ENCODE peak calls at places on chromosomes 16 and 17, in four cellular contexts. One of them, this sample, is unnamed.

GRCh38 chr16:89295915-89296314 is 78.4 kb downstream of the ZNF778 start:
- DNase-seq in SK-N-SH: no peak
- DNase-seq in K562: no peak
- DNase-seq in H1: no peak
- DNase-seq in this sample: no peak

GRCh38 chr17:34146440-34147043 is 108.5 kb upstream of the CCL2 start:
- DNase-seq in SK-N-SH: peak
- DNase-seq in K562: peak
- DNase-seq in H1: peak
- DNase-seq in this sample: peak

GRCh38 chr17:16450028-16450427 is 34.7 kb downstream of the TRPV2 start:
- DNase-seq in SK-N-SH: no peak
- DNase-seq in K562: no peak
- DNase-seq in H1: no peak
- DNase-seq in this sample: no peak

GRCh38 chr16:888901-889570 is 81.7 kb downstream of the LMF1 start:
- DNase-seq in SK-N-SH: no peak
- DNase-seq in K562: no peak
- DNase-seq in H1: no peak
- DNase-seq in this sample: no peak

GRCh38 chr17:67289174-67289876 is 44.3 kb upstream of the HELZ start:
- DNase-seq in SK-N-SH: no peak
- DNase-seq in K562: no peak
- DNase-seq in H1: no peak
- DNase-seq in this sample: no peak

GRCh38 chr17:17180141-17180603 is 26.0 kb downstream of the PLD6 start:
- DNase-seq in SK-N-SH: no peak
- DNase-seq in K562: no peak
- DNase-seq in H1: no peak
- DNase-seq in this sample: no peak

GRCh38 chr17:44066204-44066930 is at the start of gene LSM12:
- DNase-seq in SK-N-SH: peak
- DNase-seq in K562: peak
- DNase-seq in H1: peak
- DNase-seq in this sample: peak

GRCh38 chr16:78535098-78535497 is 435.6 kb downstream of the WWOX start:
- DNase-seq in SK-N-SH: peak
- DNase-seq in K562: no peak
- DNase-seq in H1: no peak
- DNase-seq in this sample: no peak

GRCh38 chr16:79998143-79998542 is 397.6 kb upstream of the MAF start:
- DNase-seq in SK-N-SH: no peak
- DNase-seq in K562: no peak
- DNase-seq in H1: no peak
- DNase-seq in this sample: no peak

GRCh38 chr17:44736551-44737240 is 22.1 kb upstream of the ADAM11 start:
- DNase-seq in SK-N-SH: no peak
- DNase-seq in K562: no peak
- DNase-seq in H1: no peak
- DNase-seq in this sample: no peak

GRCh38 chr17:37605081-37605480 is 4.1 kb downstream of the SYNRG start:
- DNase-seq in SK-N-SH: no peak
- DNase-seq in K562: no peak
- DNase-seq in H1: no peak
- DNase-seq in this sample: no peak

GRCh38 chr16:2033057-2033911 is 6.6 kb downstream of the NHERF2 start:
- DNase-seq in SK-N-SH: peak
- DNase-seq in K562: peak
- DNase-seq in H1: peak
- DNase-seq in this sample: no peak

GRCh38 chr16:69761983-69762842 is at the start of gene WWP2:
- DNase-seq in SK-N-SH: peak
- DNase-seq in K562: peak
- DNase-seq in H1: peak
- DNase-seq in this sample: peak

GRCh38 chr16:11781773-11782172 is 15.3 kb downstream of the ZC3H7A start:
- DNase-seq in SK-N-SH: peak
- DNase-seq in K562: no peak
- DNase-seq in H1: no peak
- DNase-seq in this sample: no peak

GRCh38 chr17:17466511-17466910 is 10.3 kb upstream of the MED9 start:
- DNase-seq in SK-N-SH: no peak
- DNase-seq in K562: no peak
- DNase-seq in H1: no peak
- DNase-seq in this sample: no peak

GRCh38 chr17:40284085-40284713 is 3.5 kb upstream of the CDC6 start:
- DNase-seq in SK-N-SH: no peak
- DNase-seq in K562: no peak
- DNase-seq in H1: no peak
- DNase-seq in this sample: no peak

GRCh38 chr16:30985401-30986128 is 558 bp downstream of the HSD3B7 start:
- DNase-seq in SK-N-SH: peak
- DNase-seq in K562: peak
- DNase-seq in H1: peak
- DNase-seq in this sample: peak

GRCh38 chr17:50381920-50382319 is 8.9 kb downstream of the EME1 start:
- DNase-seq in SK-N-SH: no peak
- DNase-seq in K562: no peak
- DNase-seq in H1: no peak
- DNase-seq in this sample: no peak

GRCh38 chr17:66807182-66807581 is 27.7 kb upstream of the CACNG5 start:
- DNase-seq in SK-N-SH: no peak
- DNase-seq in K562: no peak
- DNase-seq in H1: no peak
- DNase-seq in this sample: no peak

GRCh38 chr17:27466748-27467375 is 10.6 kb downstream of the KSR1 start:
- DNase-seq in SK-N-SH: no peak
- DNase-seq in K562: no peak
- DNase-seq in H1: no peak
- DNase-seq in this sample: no peak

GRCh38 chr16:77541131-77541530 is 106.3 kb upstream of the ADAMTS18 start:
- DNase-seq in SK-N-SH: no peak
- DNase-seq in K562: no peak
- DNase-seq in H1: no peak
- DNase-seq in this sample: no peak

GRCh38 chr17:82353484-82353883 is 5.6 kb upstream of the TEX19 start:
- DNase-seq in SK-N-SH: no peak
- DNase-seq in K562: no peak
- DNase-seq in H1: no peak
- DNase-seq in this sample: peak

GRCh38 chr16:17348042-17348783 is 122.5 kb downstream of the XYLT1 start:
- DNase-seq in SK-N-SH: no peak
- DNase-seq in K562: no peak
- DNase-seq in H1: no peak
- DNase-seq in this sample: no peak

GRCh38 chr16:71513302-71513701 is 12.9 kb upstream of the CHST4 start:
- DNase-seq in SK-N-SH: no peak
- DNase-seq in K562: no peak
- DNase-seq in H1: no peak
- DNase-seq in this sample: no peak

GRCh38 chr17:61124562-61124961 is 275.1 kb upstream of the TBX2 start:
- DNase-seq in SK-N-SH: no peak
- DNase-seq in K562: no peak
- DNase-seq in H1: no peak
- DNase-seq in this sample: no peak

GRCh38 chr17:4534928-4535666 is 20.1 kb downstream of the MYBBP1A start:
- DNase-seq in SK-N-SH: no peak
- DNase-seq in K562: no peak
- DNase-seq in H1: peak
- DNase-seq in this sample: no peak

GRCh38 chr17:5783269-5783668 is 199.0 kb upstream of the NLRP1 start:
- DNase-seq in SK-N-SH: no peak
- DNase-seq in K562: no peak
- DNase-seq in H1: no peak
- DNase-seq in this sample: no peak

GRCh38 chr17:63282455-63282854 is 163.7 kb downstream of the CYB561 start:
- DNase-seq in SK-N-SH: no peak
- DNase-seq in K562: no peak
- DNase-seq in H1: no peak
- DNase-seq in this sample: no peak

GRCh38 chr16:78184554-78185183 is 85.2 kb downstream of the WWOX start:
- DNase-seq in SK-N-SH: peak
- DNase-seq in K562: no peak
- DNase-seq in H1: peak
- DNase-seq in this sample: no peak

GRCh38 chr17:75086496-75087181 is 1.1 kb upstream of the SLC16A5 start:
- DNase-seq in SK-N-SH: no peak
- DNase-seq in K562: no peak
- DNase-seq in H1: no peak
- DNase-seq in this sample: no peak

GRCh38 chr17:75082683-75083082 is 5.1 kb upstream of the SLC16A5 start:
- DNase-seq in SK-N-SH: no peak
- DNase-seq in K562: no peak
- DNase-seq in H1: no peak
- DNase-seq in this sample: no peak

GRCh38 chr17:75087182-75087557 is 584 bp upstream of the SLC16A5 start:
- DNase-seq in SK-N-SH: no peak
- DNase-seq in K562: no peak
- DNase-seq in H1: no peak
- DNase-seq in this sample: no peak

GRCh38 chr17:75081611-75082540 is 5.9 kb upstream of the SLC16A5 start:
- DNase-seq in SK-N-SH: no peak
- DNase-seq in K562: no peak
- DNase-seq in H1: no peak
- DNase-seq in this sample: no peak

GRCh38 chr17:75084039-75084660 is 3.6 kb upstream of the SLC16A5 start:
- DNase-seq in SK-N-SH: peak
- DNase-seq in K562: no peak
- DNase-seq in H1: no peak
- DNase-seq in this sample: no peak
- TF ChIP-seq CTCF in SK-N-SH: no peak
- TF ChIP-seq CTCF in K562: no peak
- TF ChIP-seq CTCF in H1: no peak
- TF ChIP-seq CTCF in this sample: no peak

DNA sequence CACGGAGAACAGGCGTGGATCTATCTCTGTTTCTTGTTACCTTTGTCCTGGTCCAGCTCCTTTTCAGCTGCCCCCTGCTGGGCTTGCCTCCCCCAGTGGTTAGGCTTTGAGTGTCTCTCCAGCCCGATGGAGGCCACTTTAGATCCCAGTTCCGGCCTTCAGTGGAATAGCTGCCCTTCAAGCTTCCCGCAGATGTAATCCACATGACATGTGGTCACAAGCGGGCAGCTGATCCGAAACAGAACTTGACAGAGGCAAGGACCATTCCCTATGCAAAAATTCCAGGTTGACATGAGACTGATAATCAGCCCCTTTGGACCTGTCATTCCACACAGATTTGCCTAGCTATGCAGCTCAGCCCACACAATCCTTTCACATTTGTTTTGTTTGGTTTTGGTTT is 40.6 kb upstream of the AQP8 start:
- DNase-seq in SK-N-SH: no peak
- DNase-seq in K562: no peak
- DNase-seq in H1: no peak
- DNase-seq in this sample: no peak
- TF ChIP-seq TEAD4 in SK-N-SH: no peak
- TF ChIP-seq TEAD4 in K562: no peak
- TF ChIP-seq TEAD4 in H1: no peak
- TF ChIP-seq TEAD4 in this sample: no peak

DNA sequence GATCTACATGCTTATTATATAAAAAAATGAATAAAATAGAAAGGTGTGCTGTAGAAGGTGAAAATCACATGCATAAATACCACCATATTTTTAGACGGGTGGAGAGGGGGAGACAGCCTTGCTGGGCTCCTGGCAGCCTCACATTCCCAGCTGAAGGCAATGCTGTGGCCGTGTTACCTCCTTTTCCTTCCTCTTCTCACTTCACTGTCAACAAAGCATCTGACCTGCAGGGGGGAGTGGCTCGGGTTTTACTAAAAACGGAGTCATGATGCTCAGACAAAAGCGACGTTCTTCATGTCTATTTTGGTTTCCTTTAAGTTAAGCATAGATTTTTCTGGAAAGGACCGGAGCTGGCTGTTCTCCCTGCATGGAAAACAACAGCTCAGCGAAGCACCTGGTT is 5.6 kb upstream of the RPTOR start:
- DNase-seq in SK-N-SH: no peak
- DNase-seq in K562: no peak
- DNase-seq in H1: no peak
- DNase-seq in this sample: no peak
- TF ChIP-seq CTCF in SK-N-SH: no peak
- TF ChIP-seq CTCF in K562: no peak
- TF ChIP-seq CTCF in H1: no peak
- TF ChIP-seq CTCF in this sample: no peak

GRCh38 chr16:50279142-50279865 is 13.0 kb downstream of the ADCY7 start:
- DNase-seq in SK-N-SH: no peak
- DNase-seq in K562: peak
- DNase-seq in H1: no peak
- DNase-seq in this sample: no peak
- TF ChIP-seq TEAD4 in SK-N-SH: no peak
- TF ChIP-seq TEAD4 in K562: peak
- TF ChIP-seq TEAD4 in H1: no peak
- TF ChIP-seq TEAD4 in this sample: no peak